ENCODE peak calls at places on chromosomes 6 and 20, in eight cellular contexts. One of them, this sample, is unnamed.

GRCh38 chr6:88650029-88650619 is 313.3 kb downstream of the RNGTT start:
- DNase-seq in HCT116: no peak
- DNase-seq in GM23338: no peak
- DNase-seq in OCI-LY7: peak
- DNase-seq in neural progenitor cell: no peak
- DNase-seq in PC-3: no peak
- DNase-seq in MM.1S: peak
- DNase-seq in SK-N-SH: no peak
- DNase-seq in this sample: no peak

GRCh38 chr20:63752411-63753101 is 13.0 kb downstream of the SLC2A4RG start:
- DNase-seq in HCT116: no peak
- DNase-seq in GM23338: peak
- DNase-seq in OCI-LY7: no peak
- DNase-seq in neural progenitor cell: no peak
- DNase-seq in PC-3: no peak
- DNase-seq in MM.1S: no peak
- DNase-seq in SK-N-SH: peak
- DNase-seq in this sample: no peak

GRCh38 chr20:50728981-50729874 is 2.2 kb upstream of the PARD6B start:
- DNase-seq in HCT116: peak
- DNase-seq in GM23338: no peak
- DNase-seq in OCI-LY7: peak
- DNase-seq in neural progenitor cell: no peak
- DNase-seq in PC-3: peak
- DNase-seq in MM.1S: no peak
- DNase-seq in SK-N-SH: no peak
- DNase-seq in this sample: peak

GRCh38 chr6:136095961-136096360 is 154.2 kb downstream of the MTFR2 start:
- DNase-seq in HCT116: no peak
- DNase-seq in GM23338: no peak
- DNase-seq in OCI-LY7: no peak
- DNase-seq in neural progenitor cell: no peak
- DNase-seq in PC-3: no peak
- DNase-seq in MM.1S: no peak
- DNase-seq in SK-N-SH: no peak
- DNase-seq in this sample: no peak

GRCh38 chr6:44431118-44431725 is 43.7 kb downstream of the CDC5L start:
- DNase-seq in HCT116: peak
- DNase-seq in GM23338: peak
- DNase-seq in OCI-LY7: peak
- DNase-seq in neural progenitor cell: peak
- DNase-seq in PC-3: peak
- DNase-seq in MM.1S: peak
- DNase-seq in SK-N-SH: peak
- DNase-seq in this sample: peak

GRCh38 chr6:139028242-139028657 is 295 bp upstream of the ABRACL start:
- DNase-seq in HCT116: no peak
- DNase-seq in GM23338: peak
- DNase-seq in OCI-LY7: no peak
- DNase-seq in neural progenitor cell: peak
- DNase-seq in PC-3: no peak
- DNase-seq in MM.1S: no peak
- DNase-seq in SK-N-SH: no peak
- DNase-seq in this sample: no peak

GRCh38 chr6:62652692-62653328 is 366.8 kb upstream of the KHDRBS2 start:
- DNase-seq in HCT116: peak
- DNase-seq in GM23338: peak
- DNase-seq in OCI-LY7: peak
- DNase-seq in neural progenitor cell: peak
- DNase-seq in PC-3: no peak
- DNase-seq in MM.1S: no peak
- DNase-seq in SK-N-SH: no peak
- DNase-seq in this sample: no peak

GRCh38 chr6:122620428-122620827 is 10.2 kb downstream of the PKIB start:
- DNase-seq in HCT116: no peak
- DNase-seq in GM23338: no peak
- DNase-seq in OCI-LY7: no peak
- DNase-seq in neural progenitor cell: no peak
- DNase-seq in PC-3: no peak
- DNase-seq in MM.1S: no peak
- DNase-seq in SK-N-SH: no peak
- DNase-seq in this sample: no peak

GRCh38 chr20:17083738-17084137 is 143.1 kb upstream of the PCSK2 start:
- DNase-seq in HCT116: no peak
- DNase-seq in GM23338: peak
- DNase-seq in OCI-LY7: no peak
- DNase-seq in neural progenitor cell: peak
- DNase-seq in PC-3: peak
- DNase-seq in MM.1S: peak
- DNase-seq in SK-N-SH: no peak
- DNase-seq in this sample: peak

GRCh38 chr6:149963212-149963461 is 606 bp upstream of the ULBP1 start:
- DNase-seq in HCT116: peak
- DNase-seq in GM23338: peak
- DNase-seq in OCI-LY7: peak
- DNase-seq in neural progenitor cell: no peak
- DNase-seq in PC-3: peak
- DNase-seq in MM.1S: no peak
- DNase-seq in SK-N-SH: no peak
- DNase-seq in this sample: no peak

GRCh38 chr6:165636415-165637048 is 26.5 kb downstream of the PDE10A start:
- DNase-seq in HCT116: no peak
- DNase-seq in GM23338: peak
- DNase-seq in OCI-LY7: no peak
- DNase-seq in neural progenitor cell: peak
- DNase-seq in PC-3: no peak
- DNase-seq in MM.1S: no peak
- DNase-seq in SK-N-SH: no peak
- DNase-seq in this sample: no peak

GRCh38 chr20:3783516-3784225 is 2.4 kb upstream of the SPEF1 start:
- DNase-seq in HCT116: no peak
- DNase-seq in GM23338: no peak
- DNase-seq in OCI-LY7: no peak
- DNase-seq in neural progenitor cell: no peak
- DNase-seq in PC-3: no peak
- DNase-seq in MM.1S: no peak
- DNase-seq in SK-N-SH: no peak
- DNase-seq in this sample: no peak

GRCh38 chr20:57440678-57441509 is 49.7 kb downstream of the RBM38 start:
- DNase-seq in HCT116: no peak
- DNase-seq in GM23338: peak
- DNase-seq in OCI-LY7: no peak
- DNase-seq in neural progenitor cell: peak
- DNase-seq in PC-3: no peak
- DNase-seq in MM.1S: no peak
- DNase-seq in SK-N-SH: peak
- DNase-seq in this sample: peak

GRCh38 chr6:167279766-167280440 is 11.2 kb upstream of the UNC93A start:
- DNase-seq in HCT116: no peak
- DNase-seq in GM23338: no peak
- DNase-seq in OCI-LY7: no peak
- DNase-seq in neural progenitor cell: no peak
- DNase-seq in PC-3: no peak
- DNase-seq in MM.1S: no peak
- DNase-seq in SK-N-SH: no peak
- DNase-seq in this sample: no peak

GRCh38 chr6:83221886-83222479 is 28.8 kb downstream of the RWDD2A start:
- DNase-seq in HCT116: peak
- DNase-seq in GM23338: peak
- DNase-seq in OCI-LY7: peak
- DNase-seq in neural progenitor cell: peak
- DNase-seq in PC-3: peak
- DNase-seq in MM.1S: peak
- DNase-seq in SK-N-SH: peak
- DNase-seq in this sample: peak

GRCh38 chr20:2217857-2218529 is 77.8 kb upstream of the TGM3 start:
- DNase-seq in HCT116: no peak
- DNase-seq in GM23338: no peak
- DNase-seq in OCI-LY7: no peak
- DNase-seq in neural progenitor cell: no peak
- DNase-seq in PC-3: no peak
- DNase-seq in MM.1S: no peak
- DNase-seq in SK-N-SH: no peak
- DNase-seq in this sample: no peak

GRCh38 chr6:142302427-142303190 is 802 bp downstream of the ADGRG6 start:
- DNase-seq in HCT116: peak
- DNase-seq in GM23338: peak
- DNase-seq in OCI-LY7: no peak
- DNase-seq in neural progenitor cell: no peak
- DNase-seq in PC-3: peak
- DNase-seq in MM.1S: no peak
- DNase-seq in SK-N-SH: no peak
- DNase-seq in this sample: peak

GRCh38 chr6:3372184-3372846 is 84.5 kb downstream of the SLC22A23 start:
- DNase-seq in HCT116: no peak
- DNase-seq in GM23338: peak
- DNase-seq in OCI-LY7: no peak
- DNase-seq in neural progenitor cell: peak
- DNase-seq in PC-3: no peak
- DNase-seq in MM.1S: no peak
- DNase-seq in SK-N-SH: no peak
- DNase-seq in this sample: no peak
- TF ChIP-seq CTCF in HCT116: peak
- TF ChIP-seq CTCF in GM23338: peak
- TF ChIP-seq CTCF in OCI-LY7: peak
- TF ChIP-seq CTCF in neural progenitor cell: peak
- TF ChIP-seq CTCF in PC-3: peak
- TF ChIP-seq CTCF in MM.1S: no peak
- TF ChIP-seq CTCF in SK-N-SH: peak
- TF ChIP-seq CTCF in this sample: no peak

GRCh38 chr6:152248987-152249386 is 388.2 kb downstream of the SYNE1 start:
- DNase-seq in HCT116: no peak
- DNase-seq in GM23338: peak
- DNase-seq in OCI-LY7: no peak
- DNase-seq in neural progenitor cell: no peak
- DNase-seq in PC-3: no peak
- DNase-seq in MM.1S: no peak
- DNase-seq in SK-N-SH: no peak
- DNase-seq in this sample: no peak
- TF ChIP-seq EZH2phosphoT487 in HCT116: no peak
- TF ChIP-seq EZH2phosphoT487 in GM23338: no peak
- TF ChIP-seq EZH2phosphoT487 in OCI-LY7: no peak
- TF ChIP-seq EZH2phosphoT487 in neural progenitor cell: no peak
- TF ChIP-seq EZH2phosphoT487 in PC-3: no peak
- TF ChIP-seq EZH2phosphoT487 in MM.1S: no peak
- TF ChIP-seq EZH2phosphoT487 in SK-N-SH: no peak
- TF ChIP-seq EZH2phosphoT487 in this sample: no peak

DNA sequence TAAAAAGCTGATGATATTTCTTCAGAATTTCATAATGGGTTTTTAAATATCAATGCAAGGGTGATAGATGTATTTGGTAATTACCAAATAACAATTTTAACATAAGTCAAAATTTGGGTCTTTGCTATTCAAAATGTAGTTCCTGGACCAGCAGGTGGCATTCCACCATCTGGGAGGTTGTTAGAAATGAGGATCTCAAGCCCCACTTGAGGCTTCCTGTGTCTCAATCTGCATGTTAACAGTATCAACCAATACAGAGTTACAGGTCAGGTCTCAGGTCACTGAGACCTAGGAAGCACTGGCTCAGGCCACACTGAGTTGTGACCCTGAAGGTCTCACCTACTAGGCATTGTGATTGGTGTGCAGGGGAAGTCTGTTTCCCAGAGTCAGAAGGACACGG is 57.2 kb upstream of the MTRF1L start:
- DNase-seq in HCT116: no peak
- DNase-seq in GM23338: peak
- DNase-seq in OCI-LY7: no peak
- DNase-seq in neural progenitor cell: no peak
- DNase-seq in PC-3: no peak
- DNase-seq in MM.1S: no peak
- DNase-seq in SK-N-SH: no peak
- DNase-seq in this sample: no peak
- TF ChIP-seq CTCF in HCT116: peak
- TF ChIP-seq CTCF in GM23338: peak
- TF ChIP-seq CTCF in OCI-LY7: peak
- TF ChIP-seq CTCF in neural progenitor cell: no peak
- TF ChIP-seq CTCF in PC-3: peak
- TF ChIP-seq CTCF in MM.1S: no peak
- TF ChIP-seq CTCF in SK-N-SH: no peak
- TF ChIP-seq CTCF in this sample: no peak

DNA sequence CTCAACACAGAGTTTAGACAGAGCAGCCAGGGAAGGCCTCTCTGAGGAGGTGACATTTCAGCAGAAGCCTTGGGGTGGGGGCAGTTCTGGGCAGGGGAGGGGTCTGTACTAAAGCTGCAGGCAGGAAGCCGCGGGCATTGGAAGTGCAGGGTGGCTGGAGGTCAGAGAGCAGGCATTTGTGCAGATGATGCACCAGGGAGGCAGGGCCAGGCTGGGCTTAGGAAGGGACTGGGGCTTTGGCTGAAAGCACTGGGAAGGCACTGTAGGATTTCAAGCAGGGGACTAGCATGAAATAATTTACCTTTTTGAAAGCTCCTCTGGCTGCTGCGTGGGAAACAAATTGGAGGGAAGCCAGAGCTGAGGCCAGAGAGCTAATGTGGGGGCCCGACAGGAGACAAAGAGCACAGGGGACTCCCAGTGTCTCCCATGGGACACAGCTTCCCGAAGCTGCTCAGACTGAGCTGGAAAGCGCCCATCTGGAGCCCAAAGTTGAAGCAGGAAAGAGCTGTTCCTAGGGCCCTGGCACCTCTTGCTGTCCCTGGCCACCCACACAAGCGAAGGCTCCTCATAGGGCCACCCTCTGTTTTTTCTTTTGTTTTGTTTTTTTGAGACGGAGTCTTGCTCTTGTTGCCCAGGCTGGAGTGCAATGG is 19.3 kb downstream of the ADA start:
- DNase-seq in HCT116: no peak
- DNase-seq in GM23338: no peak
- DNase-seq in OCI-LY7: no peak
- DNase-seq in neural progenitor cell: no peak
- DNase-seq in PC-3: no peak
- DNase-seq in MM.1S: no peak
- DNase-seq in SK-N-SH: no peak
- DNase-seq in this sample: no peak
- TF ChIP-seq EZH2phosphoT487 in HCT116: no peak
- TF ChIP-seq EZH2phosphoT487 in GM23338: no peak
- TF ChIP-seq EZH2phosphoT487 in OCI-LY7: no peak
- TF ChIP-seq EZH2phosphoT487 in neural progenitor cell: no peak
- TF ChIP-seq EZH2phosphoT487 in PC-3: no peak
- TF ChIP-seq EZH2phosphoT487 in MM.1S: no peak
- TF ChIP-seq EZH2phosphoT487 in SK-N-SH: no peak
- TF ChIP-seq EZH2phosphoT487 in this sample: no peak

DNA sequence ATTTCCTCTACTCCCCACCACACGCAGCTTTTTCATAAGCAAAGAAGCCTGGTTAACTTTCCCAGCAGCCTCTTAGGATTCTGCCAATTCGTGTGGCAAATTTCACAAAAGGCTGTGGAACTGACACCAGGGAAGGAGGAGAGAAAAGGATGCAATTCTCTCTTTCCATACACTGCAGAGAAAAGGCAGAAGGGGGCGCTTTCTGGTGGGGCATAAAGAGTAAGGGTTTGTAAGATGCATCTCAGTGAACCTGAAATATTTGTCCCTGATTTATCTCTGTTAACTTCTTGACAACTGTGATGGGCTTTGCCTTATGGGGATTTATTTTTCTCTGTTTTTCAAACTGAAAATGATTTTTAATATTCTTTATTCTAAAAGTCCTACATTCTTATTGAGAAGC is 45.5 kb upstream of the GLP1R start:
- DNase-seq in HCT116: no peak
- DNase-seq in GM23338: peak
- DNase-seq in OCI-LY7: no peak
- DNase-seq in neural progenitor cell: peak
- DNase-seq in PC-3: peak
- DNase-seq in MM.1S: no peak
- DNase-seq in SK-N-SH: no peak
- DNase-seq in this sample: no peak
- TF ChIP-seq CTCF in HCT116: peak
- TF ChIP-seq CTCF in GM23338: peak
- TF ChIP-seq CTCF in OCI-LY7: peak
- TF ChIP-seq CTCF in neural progenitor cell: peak
- TF ChIP-seq CTCF in PC-3: peak
- TF ChIP-seq CTCF in MM.1S: no peak
- TF ChIP-seq CTCF in SK-N-SH: peak
- TF ChIP-seq CTCF in this sample: peak